ENCODE peak calls at places on chromosomes 11 and 22, in ten cellular contexts. H is GM19239; P is heart left ventricle; G is activated CD8-positive, alpha-beta memory T cell treated with anti-CD3 and anti-CD28 coated beads, Interleukin-2, amount 50 U/mL, for 4 hours; M is RWPE1; I is adrenal gland; Y is left lobe of liver; T is stimulated activated CD8-positive, alpha-beta memory T cell treated with anti-CD3 and anti-CD28 coated beads, Interleukin-2, amount 100 ng/mL, for 1 hour; B is SK-MEL-5; R is cardiac muscle cell. W is an unnamed sample.

GRCh38 chr11:24196733-24197132 is 300.1 kb upstream of the LUZP2 start:
- DNase-seq in Y (no peak), H (no peak), T (no peak), B (no peak), G (no peak), I (no peak), P (no peak), R (no peak), M (no peak), W (no peak)

GRCh38 chr11:117143871-117144476 is at the start of gene PAFAH1B2:
- DNase-seq in G (peak; percentile 96), Y (peak; percentile 96), M (peak; percentile 97), B (peak; percentile 91), P (peak; percentile 97), R (peak; percentile 96), I (peak; percentile 98), H (peak; percentile 98), T (peak; percentile 86), W (peak; percentile 87)

GRCh38 chr11:94245121-94245520 is 59.3 kb upstream of the IZUMO1R start:
- DNase-seq in Y (no peak), T (no peak), R (no peak), I (no peak), G (no peak), M (no peak), B (no peak), H (no peak), P (no peak), W (no peak)

GRCh38 chr11:63907808-63908530 is 9.0 kb downstream of the RCOR2 start:
- DNase-seq in B (no peak), M (no peak), I (no peak), R (peak; percentile 23), Y (no peak), P (no peak), H (no peak), G (no peak), T (no peak), W (no peak)

GRCh38 chr11:15901790-15902189 is 454.6 kb downstream of the SOX6 start:
- DNase-seq in I (no peak), M (no peak), G (no peak), T (no peak), P (no peak), B (no peak), R (no peak), H (no peak), Y (no peak), W (no peak)

GRCh38 chr11:61488651-61489291 is 19.8 kb upstream of the LRRC10B start:
- DNase-seq in T (no peak), H (no peak), G (no peak), I (peak; percentile 39), B (no peak), P (peak; percentile 88), Y (peak; percentile 95), M (no peak), R (peak; percentile 42), W (peak; percentile 76)

GRCh38 chr22:31055322-31056159 is 25.6 kb upstream of the SMTN start:
- DNase-seq in T (no peak), Y (peak; percentile 71), R (peak; percentile 69), H (no peak), P (peak; percentile 92), B (peak; percentile 68), I (peak; percentile 33), M (peak; percentile 92), G (no peak), W (peak; percentile 54)

GRCh38 chr11:80960331-80961095 is 1519.7 kb upstream of the TENM4 start:
- DNase-seq in I (no peak), T (no peak), B (no peak), Y (no peak), M (no peak), R (no peak), G (no peak), P (no peak), H (no peak), W (no peak)

GRCh38 chr11:17812286-17813187 is 78.0 kb downstream of the KCNC1 start:
- DNase-seq in R (no peak), H (no peak), B (no peak), M (no peak), I (no peak), P (no peak), T (no peak), G (no peak), Y (no peak), W (no peak)

W was measured in SK-N-DZ.